ENCODE peak calls at places on chromosomes 4 and X, in eight cellular contexts. One of them, this sample, is unnamed.

GRCh38 chrX:130147631-130148030 is 18.0 kb downstream of the AIFM1 start:
- DNase-seq in tibial artery: no peak
- DNase-seq in hypothalamus: no peak
- DNase-seq in NCI-H1436: no peak
- DNase-seq in endothelial cell: no peak
- DNase-seq in NCI-H187 treated with DMSO at 0.1 percent for 48 hours: no peak
- DNase-seq in left kidney: no peak
- DNase-seq in NCI-H2081: no peak
- DNase-seq in this sample: no peak

GRCh38 chrX:92224406-92224805 is 445.2 kb downstream of the PCDH11X start:
- DNase-seq in tibial artery: no peak
- DNase-seq in hypothalamus: no peak
- DNase-seq in NCI-H2081: no peak
- DNase-seq in left kidney: no peak
- DNase-seq in NCI-H187 treated with DMSO at 0.1 percent for 48 hours: no peak
- DNase-seq in endothelial cell: no peak
- DNase-seq in NCI-H1436: no peak
- DNase-seq in this sample: no peak

GRCh38 chr4:70759126-70759525 is 37.4 kb downstream of the RUFY3 start:
- DNase-seq in NCI-H2081: no peak
- DNase-seq in NCI-H187 treated with DMSO at 0.1 percent for 48 hours: no peak
- DNase-seq in hypothalamus: no peak
- DNase-seq in left kidney: no peak
- DNase-seq in endothelial cell: no peak
- DNase-seq in NCI-H1436: no peak
- DNase-seq in tibial artery: no peak
- DNase-seq in this sample: no peak

GRCh38 chr4:41320278-41320677 is 63.5 kb downstream of the UCHL1 start:
- DNase-seq in hypothalamus: no peak
- DNase-seq in left kidney: no peak
- DNase-seq in endothelial cell: no peak
- DNase-seq in NCI-H187 treated with DMSO at 0.1 percent for 48 hours: no peak
- DNase-seq in tibial artery: no peak
- DNase-seq in NCI-H1436: no peak
- DNase-seq in NCI-H2081: no peak
- DNase-seq in this sample: no peak

GRCh38 chr4:85787133-85787532 is 312.2 kb downstream of the ARHGAP24 start:
- DNase-seq in left kidney: no peak
- DNase-seq in endothelial cell: no peak
- DNase-seq in NCI-H187 treated with DMSO at 0.1 percent for 48 hours: no peak
- DNase-seq in hypothalamus: no peak
- DNase-seq in tibial artery: no peak
- DNase-seq in NCI-H2081: no peak
- DNase-seq in NCI-H1436: no peak
- DNase-seq in this sample: no peak

GRCh38 chr4:92232566-92232965 is 71.2 kb upstream of the GRID2 start:
- DNase-seq in NCI-H2081: no peak
- DNase-seq in hypothalamus: no peak
- DNase-seq in tibial artery: no peak
- DNase-seq in NCI-H1436: no peak
- DNase-seq in left kidney: no peak
- DNase-seq in NCI-H187 treated with DMSO at 0.1 percent for 48 hours: no peak
- DNase-seq in endothelial cell: no peak
- DNase-seq in this sample: no peak

GRCh38 chr4:40186665-40187014 is 10.2 kb upstream of the RHOH start:
- DNase-seq in hypothalamus: no peak
- DNase-seq in endothelial cell: no peak
- DNase-seq in NCI-H2081: no peak
- DNase-seq in left kidney: no peak
- DNase-seq in NCI-H1436: no peak
- DNase-seq in tibial artery: no peak
- DNase-seq in NCI-H187 treated with DMSO at 0.1 percent for 48 hours: no peak
- DNase-seq in this sample: no peak

GRCh38 chrX:149877157-149877556 is 3.8 kb upstream of the MAGEA8 start:
- DNase-seq in hypothalamus: no peak
- DNase-seq in NCI-H2081: no peak
- DNase-seq in left kidney: no peak
- DNase-seq in tibial artery: no peak
- DNase-seq in endothelial cell: no peak
- DNase-seq in NCI-H187 treated with DMSO at 0.1 percent for 48 hours: no peak
- DNase-seq in NCI-H1436: no peak
- DNase-seq in this sample: no peak

GRCh38 chr4:105594094-105595010 is 41.9 kb downstream of the ARHGEF38 start:
- DNase-seq in tibial artery: no peak
- DNase-seq in endothelial cell: no peak
- DNase-seq in left kidney: peak; percentile 28
- DNase-seq in NCI-H1436: no peak
- DNase-seq in NCI-H2081: no peak
- DNase-seq in hypothalamus: no peak
- DNase-seq in NCI-H187 treated with DMSO at 0.1 percent for 48 hours: no peak
- DNase-seq in this sample: no peak

GRCh38 chr4:141375855-141376254 is 155.2 kb downstream of the ZNF330 start:
- DNase-seq in tibial artery: no peak
- DNase-seq in hypothalamus: no peak
- DNase-seq in NCI-H187 treated with DMSO at 0.1 percent for 48 hours: no peak
- DNase-seq in NCI-H2081: peak; percentile 26
- DNase-seq in endothelial cell: no peak
- DNase-seq in NCI-H1436: no peak
- DNase-seq in left kidney: peak; percentile 14
- DNase-seq in this sample: no peak

GRCh38 chr4:144450526-144450925 is 195.4 kb upstream of the HHIP start:
- DNase-seq in endothelial cell: no peak
- DNase-seq in NCI-H1436: no peak
- DNase-seq in NCI-H187 treated with DMSO at 0.1 percent for 48 hours: no peak
- DNase-seq in NCI-H2081: no peak
- DNase-seq in tibial artery: no peak
- DNase-seq in left kidney: peak; percentile 33
- DNase-seq in hypothalamus: no peak
- DNase-seq in this sample: no peak

GRCh38 chrX:54529166-54529558 is 857 bp upstream of the GNL3L start:
- DNase-seq in hypothalamus: peak; percentile 62
- DNase-seq in left kidney: no peak
- DNase-seq in NCI-H2081: no peak
- DNase-seq in tibial artery: no peak
- DNase-seq in NCI-H187 treated with DMSO at 0.1 percent for 48 hours: no peak
- DNase-seq in endothelial cell: no peak
- DNase-seq in NCI-H1436: no peak
- DNase-seq in this sample: no peak

GRCh38 chrX:39726810-39727209 is 370.9 kb downstream of the BCOR start:
- DNase-seq in NCI-H1436: no peak
- DNase-seq in hypothalamus: no peak
- DNase-seq in endothelial cell: no peak
- DNase-seq in tibial artery: no peak
- DNase-seq in NCI-H187 treated with DMSO at 0.1 percent for 48 hours: no peak
- DNase-seq in NCI-H2081: peak; percentile 55
- DNase-seq in left kidney: peak; percentile 82
- DNase-seq in this sample: no peak

GRCh38 chr4:8352368-8353157 is 83.0 kb downstream of the HTRA3 start:
- DNase-seq in NCI-H1436: no peak
- DNase-seq in NCI-H2081: no peak
- DNase-seq in NCI-H187 treated with DMSO at 0.1 percent for 48 hours: no peak
- DNase-seq in hypothalamus: no peak
- DNase-seq in tibial artery: peak; percentile 9
- DNase-seq in left kidney: no peak
- DNase-seq in endothelial cell: no peak
- DNase-seq in this sample: no peak

GRCh38 chrX:47172971-47173792 is 20.4 kb upstream of the UBA1 start:
- DNase-seq in NCI-H2081: no peak
- DNase-seq in endothelial cell: no peak
- DNase-seq in NCI-H1436: no peak
- DNase-seq in NCI-H187 treated with DMSO at 0.1 percent for 48 hours: no peak
- DNase-seq in tibial artery: no peak
- DNase-seq in left kidney: no peak
- DNase-seq in hypothalamus: no peak
- DNase-seq in this sample: no peak

GRCh38 chr4:86302242-86302641 is 57.6 kb downstream of the MAPK10 start:
- DNase-seq in hypothalamus: peak; percentile 71
- DNase-seq in endothelial cell: peak; percentile 44
- DNase-seq in NCI-H1436: peak; percentile 11
- DNase-seq in tibial artery: peak; percentile 22
- DNase-seq in left kidney: peak; percentile 96
- DNase-seq in NCI-H2081: peak; percentile 93
- DNase-seq in NCI-H187 treated with DMSO at 0.1 percent for 48 hours: peak; percentile 20
- DNase-seq in this sample: peak; percentile 85